ENCODE peak calls at places on chromosomes 2 and 18, in seven cellular contexts. One of them, this sample, is unnamed.

GRCh38 chr2:43707255-43707654 is 31.0 kb upstream of the C1GALT1C1L start:
- DNase-seq in endothelial cell of umbilical vein: peak; percentile 71
- DNase-seq in GM23338: no peak
- DNase-seq in fibroblast of lung: peak; percentile 91
- DNase-seq in K562: peak; percentile 64
- DNase-seq in mammary epithelial cell: no peak
- DNase-seq in GM23248: peak; percentile 94
- DNase-seq in this sample: no peak

GRCh38 chr2:38653715-38654494 is 12.0 kb upstream of the GALM start:
- DNase-seq in GM23248: no peak
- DNase-seq in fibroblast of lung: no peak
- DNase-seq in K562: peak; percentile 58
- DNase-seq in endothelial cell of umbilical vein: no peak
- DNase-seq in GM23338: no peak
- DNase-seq in mammary epithelial cell: peak; percentile 50
- DNase-seq in this sample: no peak

GRCh38 chr2:106758885-106759559 is 126.9 kb downstream of the ST6GAL2 start:
- DNase-seq in fibroblast of lung: no peak
- DNase-seq in mammary epithelial cell: no peak
- DNase-seq in endothelial cell of umbilical vein: no peak
- DNase-seq in GM23338: no peak
- DNase-seq in GM23248: no peak
- DNase-seq in K562: no peak
- DNase-seq in this sample: no peak

GRCh38 chr18:35311506-35311905 is 21.5 kb upstream of the ZSCAN30 start:
- DNase-seq in GM23338: no peak
- DNase-seq in endothelial cell of umbilical vein: peak; percentile 26
- DNase-seq in GM23248: peak; percentile 11
- DNase-seq in mammary epithelial cell: peak; percentile 32
- DNase-seq in fibroblast of lung: peak; percentile 68
- DNase-seq in K562: no peak
- DNase-seq in this sample: no peak

GRCh38 chr18:58335821-58336220 is 291.8 kb downstream of the NEDD4L start:
- DNase-seq in K562: no peak
- DNase-seq in GM23338: peak; percentile 44
- DNase-seq in endothelial cell of umbilical vein: no peak
- DNase-seq in mammary epithelial cell: no peak
- DNase-seq in fibroblast of lung: no peak
- DNase-seq in GM23248: no peak
- DNase-seq in this sample: no peak

GRCh38 chr18:49055787-49056186 is 105.0 kb upstream of the SMAD7 start:
- DNase-seq in endothelial cell of umbilical vein: peak; percentile 36
- DNase-seq in GM23248: peak; percentile 88
- DNase-seq in K562: peak; percentile 56
- DNase-seq in fibroblast of lung: peak; percentile 47
- DNase-seq in mammary epithelial cell: peak; percentile 17
- DNase-seq in GM23338: no peak
- DNase-seq in this sample: no peak

GRCh38 chr18:23071285-23071684 is 64.0 kb upstream of the CABLES1 start:
- DNase-seq in fibroblast of lung: no peak
- DNase-seq in endothelial cell of umbilical vein: no peak
- DNase-seq in GM23338: no peak
- DNase-seq in K562: no peak
- DNase-seq in GM23248: peak; percentile 10
- DNase-seq in mammary epithelial cell: peak; percentile 11
- DNase-seq in this sample: no peak

GRCh38 chr2:231348703-231349373 is 46.7 kb upstream of the B3GNT7 start:
- DNase-seq in fibroblast of lung: no peak
- DNase-seq in GM23248: no peak
- DNase-seq in mammary epithelial cell: no peak
- DNase-seq in GM23338: no peak
- DNase-seq in K562: no peak
- DNase-seq in endothelial cell of umbilical vein: no peak
- DNase-seq in this sample: no peak

GRCh38 chr2:64222942-64223511 is 78.8 kb upstream of the PELI1 start:
- DNase-seq in endothelial cell of umbilical vein: no peak
- DNase-seq in mammary epithelial cell: no peak
- DNase-seq in K562: no peak
- DNase-seq in GM23248: no peak
- DNase-seq in fibroblast of lung: no peak
- DNase-seq in GM23338: no peak
- DNase-seq in this sample: no peak

GRCh38 chr2:151357359-151357758 is at the start of gene TNFAIP6:
- DNase-seq in fibroblast of lung: peak; percentile 98
- DNase-seq in endothelial cell of umbilical vein: no peak
- DNase-seq in GM23338: peak; percentile 56
- DNase-seq in GM23248: peak; percentile 98
- DNase-seq in K562: no peak
- DNase-seq in mammary epithelial cell: peak; percentile 87
- DNase-seq in this sample: peak; percentile 81

GRCh38 chr2:100416939-100417744 is at the start of gene CHST10:
- DNase-seq in GM23248: peak; percentile 69
- DNase-seq in GM23338: peak; percentile 73
- DNase-seq in fibroblast of lung: peak; percentile 50
- DNase-seq in mammary epithelial cell: peak; percentile 21
- DNase-seq in endothelial cell of umbilical vein: peak; percentile 66
- DNase-seq in K562: peak; percentile 78
- DNase-seq in this sample: no peak

GRCh38 chr2:10242451-10242850 is 60.3 kb upstream of the HPCAL1 start:
- DNase-seq in GM23338: no peak
- DNase-seq in fibroblast of lung: no peak
- DNase-seq in GM23248: no peak
- DNase-seq in K562: no peak
- DNase-seq in endothelial cell of umbilical vein: no peak
- DNase-seq in mammary epithelial cell: no peak
- DNase-seq in this sample: no peak

GRCh38 chr2:44295636-44296359 is 20.5 kb downstream of the SLC3A1 start:
- DNase-seq in endothelial cell of umbilical vein: no peak
- DNase-seq in GM23248: no peak
- DNase-seq in K562: no peak
- DNase-seq in mammary epithelial cell: no peak
- DNase-seq in fibroblast of lung: no peak
- DNase-seq in GM23338: peak; percentile 66
- DNase-seq in this sample: no peak

GRCh38 chr2:119837759-119838158 is 78.0 kb downstream of the PTPN4 start:
- DNase-seq in fibroblast of lung: no peak
- DNase-seq in mammary epithelial cell: peak; percentile 23
- DNase-seq in K562: no peak
- DNase-seq in endothelial cell of umbilical vein: no peak
- DNase-seq in GM23338: no peak
- DNase-seq in GM23248: no peak
- DNase-seq in this sample: no peak

GRCh38 chr2:88590998-88591613 is 36.2 kb downstream of the EIF2AK3 start:
- DNase-seq in GM23338: peak; percentile 84
- DNase-seq in fibroblast of lung: peak; percentile 80
- DNase-seq in K562: peak; percentile 68
- DNase-seq in mammary epithelial cell: peak; percentile 50
- DNase-seq in endothelial cell of umbilical vein: peak; percentile 77
- DNase-seq in GM23248: peak; percentile 79
- DNase-seq in this sample: no peak

GRCh38 chr2:12931211-12931844 is 214.6 kb downstream of the TRIB2 start:
- DNase-seq in endothelial cell of umbilical vein: peak; percentile 59
- DNase-seq in fibroblast of lung: peak; percentile 73
- DNase-seq in GM23338: peak; percentile 69
- DNase-seq in GM23248: peak; percentile 75
- DNase-seq in K562: peak; percentile 27
- DNase-seq in mammary epithelial cell: peak; percentile 35
- DNase-seq in this sample: no peak

GRCh38 chr2:46337208-46337994 is 40.2 kb downstream of the EPAS1 start:
- DNase-seq in GM23248: no peak
- DNase-seq in mammary epithelial cell: peak; percentile 24
- DNase-seq in endothelial cell of umbilical vein: no peak
- DNase-seq in K562: no peak
- DNase-seq in GM23338: no peak
- DNase-seq in fibroblast of lung: no peak
- DNase-seq in this sample: no peak

GRCh38 chr2:28352104-28352503 is 40.6 kb upstream of the FOSL2 start:
- DNase-seq in endothelial cell of umbilical vein: no peak
- DNase-seq in GM23248: no peak
- DNase-seq in mammary epithelial cell: no peak
- DNase-seq in K562: no peak
- DNase-seq in GM23338: no peak
- DNase-seq in fibroblast of lung: no peak
- DNase-seq in this sample: no peak

GRCh38 chr2:238030422-238031155 is 30.2 kb upstream of the SCLY start:
- DNase-seq in K562: no peak
- DNase-seq in fibroblast of lung: no peak
- DNase-seq in GM23248: no peak
- DNase-seq in mammary epithelial cell: no peak
- DNase-seq in endothelial cell of umbilical vein: no peak
- DNase-seq in GM23338: peak; percentile 28
- DNase-seq in this sample: no peak

GRCh38 chr2:6917071-6917760 is at the start of gene RNF144A:
- DNase-seq in GM23338: peak; percentile 67
- DNase-seq in endothelial cell of umbilical vein: peak; percentile 40
- DNase-seq in GM23248: peak; percentile 82
- DNase-seq in K562: peak; percentile 75
- DNase-seq in mammary epithelial cell: peak; percentile 10
- DNase-seq in fibroblast of lung: peak; percentile 16
- DNase-seq in this sample: no peak

GRCh38 chr2:68362069-68362468 is 3.0 kb upstream of the PLEK start:
- DNase-seq in GM23248: peak; percentile 73
- DNase-seq in GM23338: peak; percentile 87
- DNase-seq in endothelial cell of umbilical vein: peak; percentile 58
- DNase-seq in K562: peak; percentile 88
- DNase-seq in mammary epithelial cell: peak; percentile 47
- DNase-seq in fibroblast of lung: peak; percentile 70
- DNase-seq in this sample: peak; percentile 12
- H3K27ac ChIP-seq in GM23248: no peak overlapping the region
- H3K27ac ChIP-seq in GM23338: no peak overlapping the region
- H3K27ac ChIP-seq in endothelial cell of umbilical vein: no peak overlapping the region
- H3K27ac ChIP-seq in K562: no peak overlapping the region
- H3K27ac ChIP-seq in mammary epithelial cell: no peak overlapping the region
- H3K27ac ChIP-seq in fibroblast of lung: no peak overlapping the region
- H3K27ac ChIP-seq in this sample: no peak overlapping the region

GRCh38 chr2:170770304-170771048 is at the start of gene ERICH2:
- DNase-seq in GM23338: peak; percentile 95
- DNase-seq in fibroblast of lung: peak; percentile 54
- DNase-seq in GM23248: peak; percentile 76
- DNase-seq in mammary epithelial cell: peak; percentile 84
- DNase-seq in endothelial cell of umbilical vein: peak; percentile 11
- DNase-seq in K562: peak; percentile 94
- DNase-seq in this sample: no peak

GRCh38 chr2:170770008-170770303 is 222 bp upstream of the ERICH2 start:
- DNase-seq in K562: no peak
- DNase-seq in GM23248: no peak
- DNase-seq in mammary epithelial cell: no peak
- DNase-seq in endothelial cell of umbilical vein: no peak
- DNase-seq in GM23338: no peak
- DNase-seq in fibroblast of lung: no peak
- DNase-seq in this sample: no peak

GRCh38 chr2:170772295-170772694 is 2.1 kb downstream of the ERICH2 start:
- DNase-seq in GM23248: no peak
- DNase-seq in GM23338: no peak
- DNase-seq in mammary epithelial cell: no peak
- DNase-seq in K562: no peak
- DNase-seq in endothelial cell of umbilical vein: no peak
- DNase-seq in fibroblast of lung: no peak
- DNase-seq in this sample: no peak

GRCh38 chr2:170774074-170774473 is 3.9 kb downstream of the ERICH2 start:
- DNase-seq in GM23248: no peak
- DNase-seq in GM23338: no peak
- DNase-seq in endothelial cell of umbilical vein: no peak
- DNase-seq in mammary epithelial cell: no peak
- DNase-seq in K562: no peak
- DNase-seq in fibroblast of lung: no peak
- DNase-seq in this sample: no peak

DNA sequence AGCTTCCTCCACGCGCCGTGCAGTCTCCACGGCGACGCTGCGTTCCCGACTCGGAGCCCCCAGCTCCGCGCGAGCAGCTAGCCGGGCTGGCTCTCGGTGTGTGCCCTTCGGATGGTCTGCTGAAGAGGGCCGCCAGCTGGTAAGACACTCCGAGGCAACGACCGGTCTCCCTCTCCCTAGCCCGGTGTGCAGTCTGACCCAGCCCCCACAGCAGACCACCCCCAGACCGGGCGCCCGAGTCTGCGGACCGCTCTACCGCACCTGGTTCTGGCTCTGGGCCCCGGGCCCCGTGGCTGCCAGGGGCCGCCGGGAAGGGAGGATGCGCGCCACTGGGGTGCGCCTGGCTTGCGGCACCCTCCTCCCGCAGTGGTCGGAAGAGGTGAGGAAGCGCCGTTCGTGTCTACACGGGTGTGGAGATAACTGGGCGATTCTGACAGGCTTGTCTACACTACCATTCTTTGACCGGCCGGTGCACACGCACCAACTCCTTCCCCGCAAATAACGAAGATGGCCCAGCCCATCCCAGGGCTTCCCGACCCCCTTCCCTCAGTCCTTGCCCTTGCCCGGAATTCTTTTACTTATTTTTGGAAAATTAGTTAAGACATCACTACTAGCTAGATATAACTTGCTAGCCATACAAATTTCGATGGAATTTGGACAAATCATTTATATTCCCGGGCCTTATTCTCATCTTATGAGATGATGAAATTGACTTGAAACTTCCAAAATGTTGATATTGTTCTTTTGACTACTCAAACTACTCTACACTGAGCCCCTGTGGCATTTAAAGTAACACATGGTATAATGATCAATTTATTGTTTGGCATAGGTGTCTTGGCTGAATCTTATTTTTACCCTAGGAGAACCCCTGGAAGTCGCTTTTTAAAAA is 1.1 kb downstream of the ERICH2 start:
- DNase-seq in fibroblast of lung: peak; percentile 30
- DNase-seq in GM23248: peak; percentile 54
- DNase-seq in endothelial cell of umbilical vein: no peak
- DNase-seq in GM23338: peak; percentile 65
- DNase-seq in K562: peak; percentile 78
- DNase-seq in mammary epithelial cell: peak; percentile 61
- DNase-seq in this sample: no peak
- TF ChIP-seq EZH2 in fibroblast of lung: peak; percentile 74
- TF ChIP-seq EZH2 in GM23248: peak; percentile 56
- TF ChIP-seq EZH2 in endothelial cell of umbilical vein: peak; percentile 64
- TF ChIP-seq EZH2 in GM23338: no peak
- TF ChIP-seq EZH2 in K562: no peak
- TF ChIP-seq EZH2 in mammary epithelial cell: no peak
- TF ChIP-seq EZH2 in this sample: no peak

DNA sequence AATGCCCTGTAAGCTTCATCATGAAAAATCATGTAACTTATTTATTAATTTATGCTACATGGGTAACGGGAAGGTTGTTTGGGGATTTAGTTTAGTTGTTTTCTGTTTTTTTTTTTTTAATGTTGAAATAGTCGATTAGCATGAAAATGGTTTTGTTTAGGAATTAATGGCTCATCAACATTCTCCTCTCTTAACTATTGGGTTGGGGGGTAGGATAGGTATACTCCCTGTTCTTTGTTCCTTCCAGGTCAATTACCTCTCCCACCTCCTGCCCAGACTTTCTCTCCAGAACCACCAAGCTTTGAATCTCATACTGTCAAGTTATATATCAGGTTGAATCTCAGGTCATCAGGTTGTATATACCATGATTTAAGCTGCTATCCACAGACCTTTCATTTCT is 568.7 kb upstream of the DSEL start:
- DNase-seq in mammary epithelial cell: no peak
- DNase-seq in GM23338: peak; percentile 29
- DNase-seq in GM23248: no peak
- DNase-seq in K562: no peak
- DNase-seq in fibroblast of lung: no peak
- DNase-seq in endothelial cell of umbilical vein: no peak
- DNase-seq in this sample: no peak
- H3K27ac ChIP-seq in mammary epithelial cell: no peak overlapping the region
- H3K27ac ChIP-seq in GM23338: no peak overlapping the region
- H3K27ac ChIP-seq in GM23248: no peak overlapping the region
- H3K27ac ChIP-seq in K562: no peak overlapping the region
- H3K27ac ChIP-seq in fibroblast of lung: no peak overlapping the region
- H3K27ac ChIP-seq in endothelial cell of umbilical vein: no peak overlapping the region
- H3K27ac ChIP-seq in this sample: no peak overlapping the region

GRCh38 chr18:69358197-69358895 is 42.3 kb upstream of the DOK6 start:
- DNase-seq in endothelial cell of umbilical vein: no peak
- DNase-seq in GM23338: no peak
- DNase-seq in mammary epithelial cell: no peak
- DNase-seq in K562: no peak
- DNase-seq in GM23248: no peak
- DNase-seq in fibroblast of lung: no peak
- DNase-seq in this sample: no peak
- TF ChIP-seq EZH2 in endothelial cell of umbilical vein: no peak
- TF ChIP-seq EZH2 in GM23338: no peak
- TF ChIP-seq EZH2 in mammary epithelial cell: no peak
- TF ChIP-seq EZH2 in K562: no peak
- TF ChIP-seq EZH2 in GM23248: no peak
- TF ChIP-seq EZH2 in fibroblast of lung: no peak
- TF ChIP-seq EZH2 in this sample: no peak